ENCODE peak calls at places on chromosomes 12 and 14, in eight cellular contexts. O, G, Q, S, Z, K, C and P are unnamed samples.

GRCh38 chr12:82740129-82741000 is 53.7 kb downstream of the TMTC2 start:
- DNase-seq in G (no peak), Z (no peak), Q (no peak), C (no peak), S (peak; percentile 78), O (no peak), K (no peak), P (no peak)

GRCh38 chr12:66035289-66035961 is 95.1 kb downstream of the LLPH start:
- DNase-seq in O (peak; percentile 44), Z (no peak), S (peak; percentile 52), C (peak; percentile 76), Q (no peak), K (peak; percentile 45), G (peak; percentile 18), P (no peak)

GRCh38 chr14:21748869-21749303 is 75.3 kb upstream of the OR4E1 start:
- DNase-seq in C (peak; percentile 51), S (peak; percentile 37), O (peak; percentile 10), K (peak; percentile 68), G (peak; percentile 73), Z (no peak), Q (no peak), P (peak; percentile 28)

GRCh38 chr12:128091101-128091795 is 175.7 kb upstream of the TMEM132C start:
- DNase-seq in S (no peak), K (no peak), Z (no peak), C (no peak), Q (no peak), G (no peak), O (no peak), P (no peak)

GRCh38 chr12:88805692-88806091 is 225.4 kb upstream of the KITLG start:
- DNase-seq in Q (no peak), K (peak; percentile 4), Z (no peak), O (no peak), G (no peak), C (peak; percentile 13), S (no peak), P (no peak)

GRCh38 chr14:101819251-101819990 is 57.9 kb downstream of the PPP2R5C start:
- DNase-seq in Z (no peak), K (no peak), G (peak; percentile 94), S (no peak), Q (no peak), O (no peak), C (no peak), P (no peak)

GRCh38 chr12:77510985-77511384 is 319.7 kb upstream of the NAV3 start:
- DNase-seq in C (no peak), O (no peak), Q (no peak), G (no peak), S (no peak), Z (no peak), K (no peak), P (no peak)

GRCh38 chr12:28191018-28191595 is 851 bp downstream of the CCDC91 start:
- DNase-seq in S (peak; percentile 68), C (peak; percentile 61), O (no peak), K (no peak), G (peak; percentile 60), Z (peak; percentile 34), Q (peak; percentile 29), P (no peak)

GRCh38 chr12:131774576-131774975 is 53.6 kb upstream of the MMP17 start:
- DNase-seq in G (no peak), Q (no peak), C (no peak), Z (no peak), O (no peak), K (no peak), S (no peak), P (no peak)

GRCh38 chr14:22200977-22201605 is 387.9 kb downstream of the DAD1 start:
- DNase-seq in Z (no peak), O (peak; percentile 12), S (peak; percentile 62), K (peak; percentile 67), G (peak; percentile 52), Q (no peak), C (peak; percentile 50), P (no peak)

GRCh38 chr14:30991408-30991807 is 34.0 kb upstream of the AP4S1 start:
- DNase-seq in C (no peak), K (no peak), G (no peak), S (no peak), Q (no peak), Z (no peak), O (no peak), P (no peak)

GRCh38 chr12:28568709-28569108 is 378.5 kb downstream of the CCDC91 start:
- DNase-seq in O (no peak), S (no peak), K (no peak), G (no peak), Z (no peak), C (no peak), Q (no peak), P (no peak)

GRCh38 chr14:99654235-99655000 is 9.5 kb downstream of the HHIPL1 start:
- DNase-seq in Z (peak; percentile 36), G (no peak), S (peak; percentile 43), Q (peak; percentile 67), O (peak; percentile 17), K (peak; percentile 60), C (peak; percentile 80), P (no peak)
- H3K27ac ChIP-seq in Z (no peak overlapping the region), G (no peak overlapping the region), S (no peak overlapping the region), Q (no peak overlapping the region), O (no peak overlapping the region), K (no peak overlapping the region), C (no peak overlapping the region), P (peak overlapping the region; percentile 19)

DNA sequence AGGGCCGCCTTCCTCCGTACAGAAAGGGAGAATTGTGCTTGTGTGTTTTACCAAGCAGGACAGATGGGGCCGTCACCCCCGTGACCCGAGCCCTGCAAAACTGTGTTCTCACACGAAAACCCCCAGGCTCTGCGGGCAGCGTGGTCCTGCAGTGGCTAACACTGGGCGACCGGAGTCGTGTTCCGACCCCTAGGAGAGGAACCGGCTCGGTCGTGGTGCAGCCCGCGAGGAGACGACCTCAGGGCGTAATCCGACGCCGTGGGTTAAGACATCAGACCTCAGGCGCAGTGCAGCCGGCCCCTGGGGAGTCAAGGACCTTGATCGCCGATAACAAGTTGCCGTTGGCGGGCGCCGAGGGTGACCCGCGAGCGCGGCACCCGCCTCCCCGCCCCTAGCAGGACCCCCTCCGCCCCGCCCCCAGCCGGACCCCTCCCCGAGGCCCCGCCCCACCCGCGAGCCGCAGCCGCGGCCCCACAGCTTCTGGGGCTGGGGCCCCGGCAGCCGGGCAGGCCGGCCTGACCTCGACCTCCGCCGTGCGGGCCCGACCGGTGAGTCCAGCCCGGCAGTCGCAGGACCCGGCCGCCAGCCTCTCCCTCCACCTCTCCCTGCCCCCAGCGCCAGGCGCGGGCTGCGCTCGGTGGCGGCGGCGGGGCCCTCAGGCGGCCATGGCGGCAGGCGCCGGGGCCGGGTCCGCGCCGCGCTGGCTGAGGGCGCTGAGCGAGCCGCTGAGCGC is at the start of gene CHPT1:
- DNase-seq in G (peak; percentile 65), K (peak; percentile 83), C (peak; percentile 71), O (peak; percentile 42), Z (peak; percentile 80), Q (peak; percentile 79), S (peak; percentile 16), P (peak; percentile 31)
- H3K27ac ChIP-seq in G (peak within 1 kb of the TSS; percentile 27), K (peak within 1 kb of the TSS; percentile 91), C (peak within 1 kb of the TSS; percentile 24), O (peak within 1 kb of the TSS; percentile 36), Z (peak within 1 kb of the TSS; percentile 97), Q (peak within 1 kb of the TSS; percentile 89), S (no peak within 1 kb of the TSS), P (peak within 1 kb of the TSS; percentile 93)

GRCh38 chr14:100336618-100337530 is 13.7 kb downstream of the SLC25A47 start:
- DNase-seq in O (no peak), Z (no peak), Q (no peak), G (peak; percentile 43), C (no peak), K (no peak), S (no peak), P (no peak)

GRCh38 chr14:100341301-100342031 is 18.3 kb downstream of the SLC25A47 start:
- DNase-seq in Z (no peak), S (peak; percentile 73), O (peak; percentile 78), G (no peak), Q (peak; percentile 73), C (no peak), K (peak; percentile 62), P (no peak)

GRCh38 chr14:100340454-100340813 is 17.3 kb downstream of the SLC25A47 start:
- DNase-seq in C (no peak), O (no peak), K (no peak), Z (no peak), S (no peak), Q (no peak), G (no peak), P (no peak)

GRCh38 chr14:100342195-100342594 is 19.1 kb downstream of the SLC25A47 start:
- DNase-seq in K (no peak), S (no peak), C (no peak), O (no peak), Q (no peak), Z (no peak), G (no peak), P (no peak)

DNA sequence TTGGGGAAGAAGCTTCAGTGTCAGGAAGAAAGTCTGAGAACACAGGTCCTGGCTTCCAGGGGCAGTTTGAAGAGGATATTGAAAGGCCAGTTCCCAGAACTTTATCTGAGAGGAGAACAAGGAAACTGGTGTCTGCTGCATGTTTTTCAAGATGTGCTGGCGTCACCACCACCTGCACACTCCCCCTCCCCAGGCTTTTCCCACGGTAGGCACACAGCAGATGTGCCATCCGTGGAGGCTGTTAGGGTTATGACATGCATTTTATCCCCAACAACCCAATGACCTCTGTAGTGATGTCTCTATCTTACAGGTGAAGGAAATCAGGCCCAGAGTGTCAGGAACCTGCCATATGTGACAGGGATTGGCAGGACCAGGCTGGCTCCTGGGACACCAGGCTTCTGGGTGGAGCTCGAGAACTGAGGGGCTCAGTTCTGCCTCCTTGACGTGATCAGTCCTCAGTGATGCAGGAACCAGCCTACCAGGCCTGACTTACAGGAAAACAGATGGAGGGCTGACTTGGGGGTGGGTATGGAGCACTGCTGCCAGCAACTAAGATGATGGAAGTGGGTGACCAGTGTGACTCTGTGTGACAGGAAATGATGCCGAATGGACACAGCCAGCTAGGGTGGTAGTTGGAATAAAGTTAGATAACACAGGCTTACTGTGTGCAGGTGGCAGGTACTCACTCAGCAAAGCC is 16.8 kb downstream of the SLC25A47 start:
- DNase-seq in C (no peak), G (no peak), Z (no peak), K (no peak), Q (no peak), S (no peak), O (no peak), P (no peak)
- H3K27ac ChIP-seq in C (no peak overlapping the region), G (no peak overlapping the region), Z (peak overlapping the region; percentile 74), K (no peak overlapping the region), Q (peak overlapping the region; percentile 78), S (no peak overlapping the region), O (no peak overlapping the region), P (peak overlapping the region; percentile 13)

GRCh38 chr14:44771495-44771894 is 190.3 kb downstream of the KLHL28 start:
- DNase-seq in Z (no peak), Q (no peak), G (no peak), S (no peak), C (no peak), O (no peak), K (no peak), P (no peak)
- H3K27ac ChIP-seq in Z (no peak overlapping the region), Q (no peak overlapping the region), G (no peak overlapping the region), S (no peak overlapping the region), C (no peak overlapping the region), O (no peak overlapping the region), K (peak overlapping the region; percentile 15), P (no peak overlapping the region)